ENCODE peak calls at places on chromosomes 2 and 18, in eight cellular contexts. N, D, Z, A, W, X, V and Q are unnamed samples.

GRCh38 chr2:68835636-68836035 is 35.6 kb downstream of the BMP10 start:
- DNase-seq in N (no peak), D (no peak), Z (no peak), A (no peak), W (no peak), X (no peak), V (no peak), Q (no peak)

GRCh38 chr2:147663964-147664363 is 180.9 kb upstream of the ACVR2A start:
- DNase-seq in N (no peak), D (no peak), Z (no peak), A (no peak), W (no peak), X (no peak), V (no peak), Q (no peak)

GRCh38 chr18:58091099-58091611 is 47.1 kb downstream of the NEDD4L start:
- DNase-seq in N (peak; percentile 23), D (no peak), Z (no peak), A (no peak), W (peak; percentile 71), X (peak; percentile 88), V (no peak), Q (no peak)

GRCh38 chr2:188449570-188449969 is 157.9 kb downstream of the GULP1 start:
- DNase-seq in N (no peak), D (no peak), Z (no peak), A (no peak), W (no peak), X (no peak), V (no peak), Q (no peak)

GRCh38 chr2:71071681-71072398 is 3.4 kb downstream of the NAGK start:
- DNase-seq in N (peak; percentile 80), D (no peak), Z (peak; percentile 42), A (no peak), W (no peak), X (no peak), V (no peak), Q (peak; percentile 58)

GRCh38 chr2:223100061-223100511 is 48.1 kb downstream of the KCNE4 start:
- DNase-seq in N (no peak), D (peak; percentile 83), Z (no peak), A (peak; percentile 55), W (no peak), X (peak; percentile 84), V (peak; percentile 45), Q (no peak)

GRCh38 chr18:48140738-48141137 is 210.3 kb upstream of the SMAD2 start:
- DNase-seq in N (no peak), D (no peak), Z (no peak), A (no peak), W (no peak), X (no peak), V (no peak), Q (no peak)

GRCh38 chr2:152658221-152658620 is 59.0 kb downstream of the PRPF40A start:
- DNase-seq in N (no peak), D (no peak), Z (no peak), A (no peak), W (no peak), X (no peak), V (no peak), Q (no peak)

GRCh38 chr2:168738057-168738456 is 64.4 kb upstream of the NOSTRIN start:
- DNase-seq in N (no peak), D (no peak), Z (no peak), A (no peak), W (no peak), X (no peak), V (no peak), Q (no peak)

GRCh38 chr2:98908909-98909308 is 27.1 kb downstream of the CRACDL start:
- DNase-seq in N (no peak), D (no peak), Z (no peak), A (no peak), W (no peak), X (no peak), V (no peak), Q (no peak)

GRCh38 chr2:233082934-233083755 is 23.0 kb downstream of the INPP5D start:
- DNase-seq in N (no peak), D (no peak), Z (no peak), A (no peak), W (no peak), X (no peak), V (no peak), Q (no peak)

GRCh38 chr2:183032200-183032794 is 6.0 kb downstream of the NCKAP1 start:
- DNase-seq in N (no peak), D (no peak), Z (no peak), A (no peak), W (no peak), X (no peak), V (no peak), Q (no peak)

GRCh38 chr18:13811993-13812392 is 12.0 kb upstream of the MC5R start:
- DNase-seq in N (no peak), D (peak; percentile 21), Z (no peak), A (no peak), W (peak; percentile 28), X (no peak), V (no peak), Q (no peak)

GRCh38 chr2:241678307-241678706 is 8.3 kb downstream of the DTYMK start:
- DNase-seq in N (no peak), D (no peak), Z (no peak), A (no peak), W (no peak), X (no peak), V (no peak), Q (no peak)

GRCh38 chr18:13532406-13533075 is 193.8 kb downstream of the FAM210A start:
- DNase-seq in N (no peak), D (no peak), Z (no peak), A (no peak), W (no peak), X (no peak), V (no peak), Q (no peak)

GRCh38 chr2:3605013-3605961 is 10.4 kb downstream of the COLEC11 start:
- DNase-seq in N (peak; percentile 73), D (no peak), Z (no peak), A (no peak), W (peak; percentile 58), X (peak; percentile 55), V (peak; percentile 65), Q (peak; percentile 18)

GRCh38 chr2:47161475-47161874 is 6.4 kb upstream of the STPG4 start:
- DNase-seq in N (no peak), D (no peak), Z (no peak), A (no peak), W (no peak), X (no peak), V (no peak), Q (no peak)

GRCh38 chr18:903703-904102 is 968 bp upstream of the ADCYAP1 start:
- DNase-seq in N (no peak), D (peak; percentile 33), Z (no peak), A (no peak), W (peak; percentile 50), X (peak; percentile 45), V (no peak), Q (no peak)

GRCh38 chr2:197306024-197306690 is 4.4 kb downstream of the ANKRD44 start:
- DNase-seq in N (no peak), D (no peak), Z (no peak), A (no peak), W (no peak), X (no peak), V (no peak), Q (no peak)

GRCh38 chr2:150911766-150912280 is 349.8 kb downstream of the RBM43 start:
- DNase-seq in N (no peak), D (peak; percentile 85), Z (no peak), A (peak; percentile 51), W (no peak), X (peak; percentile 88), V (peak; percentile 44), Q (no peak)

GRCh38 chr2:137302957-137303356 is 537.6 kb downstream of the THSD7B start:
- DNase-seq in N (no peak), D (no peak), Z (no peak), A (no peak), W (no peak), X (no peak), V (no peak), Q (no peak)

GRCh38 chr18:22188551-22189267 is 19.3 kb downstream of the GATA6 start:
- DNase-seq in N (no peak), D (no peak), Z (no peak), A (no peak), W (no peak), X (no peak), V (no peak), Q (no peak)

GRCh38 chr18:23596183-23596582 is 9.9 kb upstream of the NPC1 start:
- DNase-seq in N (no peak), D (no peak), Z (no peak), A (no peak), W (no peak), X (no peak), V (no peak), Q (no peak)